ENCODE peak calls at places on chromosomes 6 and 20, in six cellular contexts. R, D, X, O, P and M are unnamed samples.

GRCh38 chr20:19918965-19919329 is 98.2 kb upstream of the NAA20 start:
- DNase-seq in R (no peak), X (no peak), D (no peak), O (no peak), P (no peak), M (no peak)

GRCh38 chr6:137871299-137871698 is 4.2 kb downstream of the TNFAIP3 start:
- DNase-seq in R (no peak), P (no peak), D (no peak), X (no peak), O (no peak), M (no peak)

GRCh38 chr20:5090191-5090590 is 29.6 kb downstream of the PCNA start:
- DNase-seq in X (no peak), R (no peak), D (no peak), O (peak; percentile 39), P (no peak), M (peak; percentile 34)

GRCh38 chr6:149859368-149859767 is 4.8 kb downstream of the LRP11 start:
- DNase-seq in R (no peak), D (peak; percentile 47), X (no peak), O (no peak), P (no peak), M (no peak)

GRCh38 chr20:23998392-23998791 is 9.8 kb upstream of the GGTLC1 start:
- DNase-seq in P (no peak), D (no peak), O (no peak), X (no peak), R (no peak), M (no peak)

GRCh38 chr20:2470051-2470431 is 548 bp downstream of the SNRPB start:
- DNase-seq in X (no peak), P (peak; percentile 29), D (peak; percentile 54), O (peak; percentile 40), R (no peak), M (no peak)

GRCh38 chr20:14384820-14385740 is 47.7 kb upstream of the FLRT3 start:
- DNase-seq in X (no peak), P (no peak), O (no peak), D (no peak), R (no peak), M (no peak)

GRCh38 chr20:36924167-36925045 is 27.1 kb downstream of the SAMHD1 start:
- DNase-seq in R (no peak), P (no peak), O (no peak), X (no peak), D (no peak), M (no peak)

GRCh38 chr6:110618591-110619267 is 142.3 kb upstream of the SLC22A16 start:
- DNase-seq in O (no peak), P (no peak), X (no peak), D (no peak), R (no peak), M (no peak)

GRCh38 chr20:64273109-64273508 is 17.6 kb downstream of the PCMTD2 start:
- DNase-seq in D (no peak), O (no peak), X (no peak), P (no peak), R (no peak), M (no peak)

GRCh38 chr20:24894488-24894887 is 54.6 kb upstream of the CST7 start:
- DNase-seq in O (no peak), R (no peak), P (no peak), D (no peak), X (no peak), M (no peak)

GRCh38 chr6:46510656-46511055 is 19.4 kb upstream of the RCAN2 start:
- DNase-seq in P (no peak), O (peak; percentile 70), D (peak; percentile 58), X (no peak), R (no peak), M (peak; percentile 41)

GRCh38 chr20:25294459-25295385 is 46.8 kb downstream of the PYGB start:
- DNase-seq in O (peak; percentile 41), D (no peak), R (peak; percentile 87), P (peak; percentile 51), X (no peak), M (no peak)

GRCh38 chr20:60952861-60953260 is 299.2 kb upstream of the CDH4 start:
- DNase-seq in D (no peak), P (no peak), O (no peak), R (no peak), X (no peak), M (no peak)

GRCh38 chr6:36750090-36750489 is 52.5 kb downstream of the RAB44 start:
- DNase-seq in X (no peak), P (no peak), R (no peak), D (no peak), O (no peak), M (no peak)

GRCh38 chr6:57294829-57295228 is 22.6 kb upstream of the PRIM2 start:
- DNase-seq in O (peak; percentile 35), R (no peak), D (no peak), P (no peak), X (no peak), M (peak; percentile 55)

GRCh38 chr20:60264024-60264709 is 305.9 kb downstream of the CDH26 start:
- DNase-seq in O (no peak), D (no peak), R (no peak), P (no peak), X (no peak), M (no peak)

GRCh38 chr6:17527076-17527475 is 73.0 kb upstream of the FAM8A1 start:
- DNase-seq in D (no peak), O (no peak), R (no peak), P (no peak), X (no peak), M (no peak)

GRCh38 chr6:40152196-40152595 is 217.9 kb upstream of the MOCS1 start:
- DNase-seq in R (no peak), D (no peak), X (no peak), P (no peak), O (no peak), M (no peak)
- H3K27me3 ChIP-seq in R (no peaks in the 10 kb centered on the region), D (peaks cover 3% of the 10 kb centered on the region), X (no peaks in the 10 kb centered on the region), P (peaks cover 20% of the 10 kb centered on the region), O (no peaks in the 10 kb centered on the region), M (no peaks in the 10 kb centered on the region)

GRCh38 chr20:48564997-48565396 is 262.8 kb downstream of the PREX1 start:
- DNase-seq in R (no peak), D (no peak), X (no peak), O (no peak), P (no peak), M (no peak)

GRCh38 chr20:48568520-48568919 is 259.3 kb downstream of the PREX1 start:
- DNase-seq in R (no peak), X (no peak), O (no peak), D (no peak), P (no peak), M (no peak)

GRCh38 chr20:48567145-48567544 is 260.7 kb downstream of the PREX1 start:
- DNase-seq in O (no peak), P (no peak), R (no peak), D (no peak), X (no peak), M (no peak)

DNA sequence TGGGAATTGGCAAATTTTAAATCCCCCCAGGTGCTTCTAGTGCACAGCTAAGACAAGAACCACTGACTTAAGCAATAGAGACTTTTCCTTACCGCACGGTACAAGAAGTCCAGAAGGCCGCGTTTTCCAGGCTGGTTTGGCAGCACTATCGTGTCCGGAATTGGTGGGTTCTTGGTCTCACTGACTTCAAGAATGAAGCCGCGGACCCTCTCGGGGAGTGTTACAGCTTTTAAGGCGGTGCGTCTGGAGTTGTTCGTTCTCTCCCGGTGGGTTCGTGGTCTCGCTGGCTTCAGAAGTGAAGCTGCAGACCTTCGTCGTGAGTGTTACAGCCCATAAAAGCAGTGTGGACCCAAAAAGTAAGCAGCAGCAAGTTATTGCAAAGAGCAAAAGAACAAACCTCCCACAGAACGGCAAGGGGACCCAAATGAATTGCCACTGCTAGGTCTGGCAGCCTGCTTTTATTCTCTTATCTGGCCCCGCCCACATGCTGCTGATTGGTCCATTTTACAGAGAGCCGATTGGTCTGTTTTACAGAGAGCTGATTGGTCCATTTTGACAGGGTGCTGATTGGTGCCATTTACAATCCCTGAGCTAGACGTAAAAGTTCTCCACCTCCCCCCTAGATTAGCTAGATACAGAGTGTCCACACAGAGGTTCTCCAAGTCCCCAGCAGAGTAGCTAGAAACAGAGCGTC is 264.5 kb downstream of the PREX1 start:
- DNase-seq in D (no peak), P (no peak), O (no peak), X (no peak), R (no peak), M (no peak)
- H3K27me3 ChIP-seq in D (peaks cover 4% of the 10 kb centered on the region), P (no peaks in the 10 kb centered on the region), O (peaks cover 38% of the 10 kb centered on the region), X (no peaks in the 10 kb centered on the region), R (no peaks in the 10 kb centered on the region), M (no peaks in the 10 kb centered on the region)

GRCh38 chr6:9623985-9624384 is 790.9 kb downstream of the TFAP2A start:
- DNase-seq in X (no peak), P (no peak), D (no peak), R (no peak), O (no peak), M (no peak)

GRCh38 chr6:9621276-9621675 is 793.6 kb downstream of the TFAP2A start:
- DNase-seq in R (no peak), O (no peak), X (no peak), P (no peak), D (peak; percentile 78), M (no peak)

GRCh38 chr6:9620687-9621086 is 794.2 kb downstream of the TFAP2A start:
- DNase-seq in O (no peak), P (no peak), R (no peak), X (no peak), D (no peak), M (no peak)

GRCh38 chr6:9623228-9623832 is 791.5 kb downstream of the TFAP2A start:
- DNase-seq in P (no peak), D (no peak), O (no peak), X (no peak), R (no peak), M (no peak)

DNA sequence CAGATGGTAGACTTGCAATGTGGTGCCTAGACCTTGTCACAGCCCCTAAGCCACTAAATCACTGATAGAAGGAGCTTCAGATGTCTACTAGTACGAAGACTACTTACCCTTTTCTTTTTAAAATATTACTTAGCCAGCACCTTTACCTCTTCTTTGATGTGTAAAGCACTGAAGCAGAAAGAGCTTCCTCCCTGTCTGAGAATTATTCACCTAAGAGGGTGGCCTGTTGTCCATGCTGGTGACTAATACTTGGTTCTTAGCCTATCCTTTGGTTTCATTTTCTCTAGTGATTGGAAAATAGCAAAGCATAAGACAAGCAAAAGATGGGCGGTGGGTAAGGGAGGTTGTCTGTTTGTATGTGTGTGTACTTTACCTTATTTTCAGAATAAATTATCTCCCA is 794.6 kb downstream of the TFAP2A start:
- DNase-seq in O (no peak), P (no peak), D (peak; percentile 57), R (no peak), X (no peak), M (no peak)
- H3K27me3 ChIP-seq in O (no peaks in the 10 kb centered on the region), P (no peaks in the 10 kb centered on the region), D (no peaks in the 10 kb centered on the region), R (no peaks in the 10 kb centered on the region), X (no peaks in the 10 kb centered on the region), M (no peaks in the 10 kb centered on the region)

DNA sequence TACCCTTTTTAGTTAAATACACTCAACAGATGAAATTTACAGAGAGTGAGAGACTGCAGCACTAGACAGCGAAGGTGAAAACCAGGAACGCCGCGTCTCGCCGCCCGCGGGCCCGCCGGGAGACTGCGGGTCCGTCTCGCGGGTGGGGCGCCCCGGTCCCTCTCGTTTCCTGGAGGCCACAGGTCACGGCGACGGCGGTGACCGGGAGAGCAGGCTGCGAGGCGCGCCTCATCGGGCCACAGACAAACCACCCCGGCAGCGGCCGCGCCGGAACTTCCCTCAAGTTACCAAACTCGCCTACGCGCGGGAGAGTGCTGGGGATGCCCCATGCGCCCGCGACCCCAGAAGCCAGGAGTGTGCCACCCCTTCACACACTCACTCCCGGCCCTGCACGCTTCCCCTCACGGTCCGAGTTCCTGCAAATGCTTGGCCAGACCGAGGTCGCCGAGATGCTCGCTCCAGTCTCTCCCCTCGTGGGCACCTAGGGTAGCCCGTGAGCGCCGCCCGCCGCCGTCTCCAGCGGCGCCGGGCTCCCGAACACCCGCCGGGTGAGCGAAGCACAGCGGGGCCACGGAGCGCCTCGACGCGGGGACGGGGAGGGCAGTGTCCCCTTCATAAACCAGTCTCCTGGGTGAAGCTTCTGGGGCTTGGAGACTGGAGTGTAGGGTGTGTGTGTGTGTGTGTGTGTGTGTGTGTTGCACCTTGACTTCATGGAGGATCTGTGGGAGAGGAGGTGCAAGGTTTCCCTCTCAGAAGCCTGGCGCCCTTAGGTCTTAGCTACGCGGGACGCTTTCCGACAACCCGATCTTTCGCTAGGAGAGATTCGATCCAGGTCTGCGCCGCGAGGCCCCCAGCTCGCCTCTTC is 1.4 kb downstream of the BACH2 start:
- DNase-seq in D (peak; percentile 60), R (no peak), O (peak; percentile 32), P (peak; percentile 22), X (no peak), M (no peak)
- H3K27me3 ChIP-seq in D (peaks cover 2% of the 10 kb centered on the region), R (peaks cover 18% of the 10 kb centered on the region), O (no peaks in the 10 kb centered on the region), P (peaks cover 5% of the 10 kb centered on the region), X (no peaks in the 10 kb centered on the region), M (no peaks in the 10 kb centered on the region)